ENCODE peak calls at places on chromosomes 13 and 19, in eight cellular contexts. One of them, this sample, is unnamed. For H3K4me1, the result is how much of the 10 kb centered on the place peaks cover.

GRCh38 chr13:28478127-28478526 is 16.8 kb downstream of the FLT1 start:
- DNase-seq in cardiac muscle cell: no peak
- DNase-seq in left lung: no peak
- DNase-seq in psoas muscle: no peak
- DNase-seq in gastrocnemius medialis: no peak
- DNase-seq in esophagus squamous epithelium: no peak
- DNase-seq in stomach: no peak
- DNase-seq in Peyer's patch: no peak
- DNase-seq in this sample: no peak

GRCh38 chr19:56350416-56351045 is 35.9 kb upstream of the ZSCAN5A start:
- DNase-seq in cardiac muscle cell: peak
- DNase-seq in left lung: no peak
- DNase-seq in psoas muscle: no peak
- DNase-seq in gastrocnemius medialis: no peak
- DNase-seq in esophagus squamous epithelium: no peak
- DNase-seq in stomach: peak
- DNase-seq in Peyer's patch: peak
- DNase-seq in this sample: peak

GRCh38 chr19:38389101-38389925 is 816 bp downstream of the SPRED3 start:
- DNase-seq in cardiac muscle cell: peak
- DNase-seq in left lung: no peak
- DNase-seq in psoas muscle: no peak
- DNase-seq in gastrocnemius medialis: no peak
- DNase-seq in esophagus squamous epithelium: no peak
- DNase-seq in stomach: no peak
- DNase-seq in Peyer's patch: no peak
- DNase-seq in this sample: no peak

GRCh38 chr13:105921711-105922110 is 613.8 kb downstream of the EFNB2 start:
- DNase-seq in cardiac muscle cell: no peak
- DNase-seq in left lung: no peak
- DNase-seq in psoas muscle: no peak
- DNase-seq in gastrocnemius medialis: no peak
- DNase-seq in esophagus squamous epithelium: no peak
- DNase-seq in stomach: no peak
- DNase-seq in Peyer's patch: peak
- DNase-seq in this sample: no peak

GRCh38 chr19:51477343-51477742 is 996 bp upstream of the CEACAM18 start:
- DNase-seq in cardiac muscle cell: no peak
- DNase-seq in left lung: no peak
- DNase-seq in psoas muscle: no peak
- DNase-seq in gastrocnemius medialis: no peak
- DNase-seq in esophagus squamous epithelium: no peak
- DNase-seq in stomach: no peak
- DNase-seq in Peyer's patch: no peak
- DNase-seq in this sample: no peak

GRCh38 chr13:59391696-59392095 is 772.0 kb downstream of the DIAPH3 start:
- DNase-seq in cardiac muscle cell: peak
- DNase-seq in left lung: peak
- DNase-seq in psoas muscle: no peak
- DNase-seq in gastrocnemius medialis: no peak
- DNase-seq in esophagus squamous epithelium: no peak
- DNase-seq in stomach: peak
- DNase-seq in Peyer's patch: peak
- DNase-seq in this sample: peak

GRCh38 chr19:5131031-5131865 is 162.3 kb downstream of the KDM4B start:
- DNase-seq in cardiac muscle cell: no peak
- DNase-seq in left lung: no peak
- DNase-seq in psoas muscle: no peak
- DNase-seq in gastrocnemius medialis: no peak
- DNase-seq in esophagus squamous epithelium: no peak
- DNase-seq in stomach: no peak
- DNase-seq in Peyer's patch: peak
- DNase-seq in this sample: no peak

GRCh38 chr13:100855151-100855550 is 180.6 kb upstream of the TMTC4 start:
- DNase-seq in cardiac muscle cell: no peak
- DNase-seq in left lung: no peak
- DNase-seq in psoas muscle: no peak
- DNase-seq in gastrocnemius medialis: no peak
- DNase-seq in esophagus squamous epithelium: no peak
- DNase-seq in stomach: no peak
- DNase-seq in Peyer's patch: no peak
- DNase-seq in this sample: no peak

GRCh38 chr19:1407662-1408299 is 395 bp downstream of the DAZAP1 start:
- DNase-seq in cardiac muscle cell: no peak
- DNase-seq in left lung: no peak
- DNase-seq in psoas muscle: peak
- DNase-seq in gastrocnemius medialis: no peak
- DNase-seq in esophagus squamous epithelium: no peak
- DNase-seq in stomach: no peak
- DNase-seq in Peyer's patch: peak
- DNase-seq in this sample: peak

GRCh38 chr19:4208385-4209094 is 20.8 kb upstream of the EBI3 start:
- DNase-seq in cardiac muscle cell: peak
- DNase-seq in left lung: no peak
- DNase-seq in psoas muscle: no peak
- DNase-seq in gastrocnemius medialis: no peak
- DNase-seq in esophagus squamous epithelium: no peak
- DNase-seq in stomach: no peak
- DNase-seq in Peyer's patch: peak
- DNase-seq in this sample: no peak

GRCh38 chr19:31392514-31392913 is 43.3 kb upstream of the TSHZ3 start:
- DNase-seq in cardiac muscle cell: peak
- DNase-seq in left lung: no peak
- DNase-seq in psoas muscle: no peak
- DNase-seq in gastrocnemius medialis: no peak
- DNase-seq in esophagus squamous epithelium: no peak
- DNase-seq in stomach: no peak
- DNase-seq in Peyer's patch: no peak
- DNase-seq in this sample: no peak

GRCh38 chr13:40589285-40590109 is 76.9 kb downstream of the FOXO1 start:
- DNase-seq in cardiac muscle cell: peak
- DNase-seq in left lung: peak
- DNase-seq in psoas muscle: peak
- DNase-seq in gastrocnemius medialis: peak
- DNase-seq in esophagus squamous epithelium: no peak
- DNase-seq in stomach: no peak
- DNase-seq in Peyer's patch: peak
- DNase-seq in this sample: no peak

GRCh38 chr19:45478454-45479238 is 10.8 kb downstream of the FOSB start:
- DNase-seq in cardiac muscle cell: peak
- DNase-seq in left lung: peak
- DNase-seq in psoas muscle: peak
- DNase-seq in gastrocnemius medialis: peak
- DNase-seq in esophagus squamous epithelium: peak
- DNase-seq in stomach: peak
- DNase-seq in Peyer's patch: peak
- DNase-seq in this sample: peak

GRCh38 chr19:17755977-17756670 is 4.8 kb downstream of the FCHO1 start:
- DNase-seq in cardiac muscle cell: peak
- DNase-seq in left lung: no peak
- DNase-seq in psoas muscle: no peak
- DNase-seq in gastrocnemius medialis: no peak
- DNase-seq in esophagus squamous epithelium: no peak
- DNase-seq in stomach: peak
- DNase-seq in Peyer's patch: peak
- DNase-seq in this sample: peak

GRCh38 chr13:40026741-40027140 is 371.3 kb downstream of the COG6 start:
- DNase-seq in cardiac muscle cell: no peak
- DNase-seq in left lung: no peak
- DNase-seq in psoas muscle: no peak
- DNase-seq in gastrocnemius medialis: no peak
- DNase-seq in esophagus squamous epithelium: no peak
- DNase-seq in stomach: no peak
- DNase-seq in Peyer's patch: no peak
- DNase-seq in this sample: no peak

GRCh38 chr13:28131646-28132045 is 6.7 kb upstream of the PAN3 start:
- DNase-seq in cardiac muscle cell: no peak
- DNase-seq in left lung: no peak
- DNase-seq in psoas muscle: no peak
- DNase-seq in gastrocnemius medialis: no peak
- DNase-seq in esophagus squamous epithelium: no peak
- DNase-seq in stomach: no peak
- DNase-seq in Peyer's patch: no peak
- DNase-seq in this sample: no peak

GRCh38 chr19:3867971-3868769 is 668 bp downstream of the ZFR2 start:
- DNase-seq in cardiac muscle cell: no peak
- DNase-seq in left lung: no peak
- DNase-seq in psoas muscle: no peak
- DNase-seq in gastrocnemius medialis: no peak
- DNase-seq in esophagus squamous epithelium: no peak
- DNase-seq in stomach: no peak
- DNase-seq in Peyer's patch: no peak
- DNase-seq in this sample: no peak

GRCh38 chr19:41106177-41106576 is 8.1 kb upstream of the CYP2F1 start:
- DNase-seq in cardiac muscle cell: no peak
- DNase-seq in left lung: no peak
- DNase-seq in psoas muscle: no peak
- DNase-seq in gastrocnemius medialis: no peak
- DNase-seq in esophagus squamous epithelium: no peak
- DNase-seq in stomach: no peak
- DNase-seq in Peyer's patch: no peak
- DNase-seq in this sample: no peak

GRCh38 chr19:38500450-38500849 is 67.0 kb downstream of the RYR1 start:
- DNase-seq in cardiac muscle cell: no peak
- DNase-seq in left lung: no peak
- DNase-seq in psoas muscle: no peak
- DNase-seq in gastrocnemius medialis: no peak
- DNase-seq in esophagus squamous epithelium: no peak
- DNase-seq in stomach: no peak
- DNase-seq in Peyer's patch: no peak
- DNase-seq in this sample: no peak

GRCh38 chr19:53982611-53983010 is 8.8 kb upstream of the CACNG6 start:
- DNase-seq in cardiac muscle cell: peak
- DNase-seq in left lung: no peak
- DNase-seq in psoas muscle: peak
- DNase-seq in gastrocnemius medialis: peak
- DNase-seq in esophagus squamous epithelium: no peak
- DNase-seq in stomach: peak
- DNase-seq in Peyer's patch: no peak
- DNase-seq in this sample: no peak

DNA sequence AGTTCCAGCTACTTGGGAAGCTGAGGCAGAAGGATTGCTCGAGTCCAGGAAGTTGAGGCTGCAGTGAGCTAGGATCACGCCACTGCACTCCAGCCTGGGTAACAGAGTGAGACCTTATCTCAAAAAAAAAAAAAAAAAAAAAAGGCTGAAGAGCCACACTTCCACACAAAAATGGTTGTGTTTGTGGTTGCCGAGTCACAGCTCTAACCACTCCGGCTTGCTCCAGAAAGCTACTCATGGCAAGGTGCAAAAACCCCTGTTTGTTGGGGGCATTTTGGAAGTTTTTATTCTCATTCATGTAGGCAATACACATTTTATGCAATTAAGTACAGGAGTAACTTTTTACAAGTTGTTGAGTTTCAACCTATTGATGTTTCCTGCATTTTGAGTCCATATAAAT is 93.5 kb downstream of the INSR start:
- DNase-seq in cardiac muscle cell: no peak
- DNase-seq in left lung: no peak
- DNase-seq in psoas muscle: no peak
- DNase-seq in gastrocnemius medialis: no peak
- DNase-seq in esophagus squamous epithelium: no peak
- DNase-seq in stomach: no peak
- DNase-seq in Peyer's patch: no peak
- DNase-seq in this sample: no peak
- H3K4me1 ChIP-seq in cardiac muscle cell: under half
- H3K4me1 ChIP-seq in left lung: under half
- H3K4me1 ChIP-seq in psoas muscle: under half
- H3K4me1 ChIP-seq in gastrocnemius medialis: under half
- H3K4me1 ChIP-seq in esophagus squamous epithelium: under half
- H3K4me1 ChIP-seq in stomach: under half
- H3K4me1 ChIP-seq in Peyer's patch: under half
- H3K4me1 ChIP-seq in this sample: under half

GRCh38 chr19:2722541-2723344 is 1.6 kb upstream of the DIRAS1 start:
- DNase-seq in cardiac muscle cell: peak
- DNase-seq in left lung: peak
- DNase-seq in psoas muscle: peak
- DNase-seq in gastrocnemius medialis: peak
- DNase-seq in esophagus squamous epithelium: no peak
- DNase-seq in stomach: peak
- DNase-seq in Peyer's patch: no peak
- DNase-seq in this sample: no peak
- H3K4me3 ChIP-seq in cardiac muscle cell: no peak
- H3K4me3 ChIP-seq in left lung: no peak
- H3K4me3 ChIP-seq in psoas muscle: no peak
- H3K4me3 ChIP-seq in gastrocnemius medialis: no peak
- H3K4me3 ChIP-seq in esophagus squamous epithelium: no peak
- H3K4me3 ChIP-seq in stomach: no peak
- H3K4me3 ChIP-seq in Peyer's patch: no peak
- H3K4me3 ChIP-seq in this sample: no peak

DNA sequence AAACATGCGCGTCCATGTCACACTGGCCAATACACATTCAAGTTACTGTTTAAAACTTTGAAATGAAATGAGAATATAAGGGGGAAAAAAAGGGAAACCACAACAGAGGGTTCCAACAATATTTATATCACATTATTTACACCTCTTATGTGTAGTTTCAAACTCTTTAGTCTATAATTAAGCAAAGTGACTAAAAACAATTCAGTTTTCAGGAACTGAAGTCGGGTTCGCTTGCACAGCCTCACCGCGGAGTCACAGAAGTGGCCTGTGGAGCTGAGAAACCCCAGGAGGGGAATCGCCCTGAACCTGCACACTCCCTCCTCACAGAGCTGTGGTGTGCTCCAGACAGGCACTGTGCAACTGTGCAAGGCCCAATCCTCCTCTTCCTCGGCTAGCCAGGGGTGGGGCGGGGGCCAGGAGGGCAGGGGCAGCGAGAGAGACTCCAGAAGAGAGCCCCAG is 75.9 kb downstream of the STK24 start:
- DNase-seq in cardiac muscle cell: no peak
- DNase-seq in left lung: no peak
- DNase-seq in psoas muscle: no peak
- DNase-seq in gastrocnemius medialis: no peak
- DNase-seq in esophagus squamous epithelium: no peak
- DNase-seq in stomach: no peak
- DNase-seq in Peyer's patch: no peak
- DNase-seq in this sample: no peak
- H3K4me1 ChIP-seq in cardiac muscle cell: under half
- H3K4me1 ChIP-seq in left lung: under half
- H3K4me1 ChIP-seq in psoas muscle: under half
- H3K4me1 ChIP-seq in gastrocnemius medialis: half or more
- H3K4me1 ChIP-seq in esophagus squamous epithelium: half or more
- H3K4me1 ChIP-seq in stomach: under half
- H3K4me1 ChIP-seq in Peyer's patch: under half
- H3K4me1 ChIP-seq in this sample: under half

GRCh38 chr13:80096383-80096782 is 244.5 kb downstream of the SPRY2 start:
- DNase-seq in cardiac muscle cell: no peak
- DNase-seq in left lung: no peak
- DNase-seq in psoas muscle: no peak
- DNase-seq in gastrocnemius medialis: no peak
- DNase-seq in esophagus squamous epithelium: no peak
- DNase-seq in stomach: no peak
- DNase-seq in Peyer's patch: no peak
- DNase-seq in this sample: no peak

DNA sequence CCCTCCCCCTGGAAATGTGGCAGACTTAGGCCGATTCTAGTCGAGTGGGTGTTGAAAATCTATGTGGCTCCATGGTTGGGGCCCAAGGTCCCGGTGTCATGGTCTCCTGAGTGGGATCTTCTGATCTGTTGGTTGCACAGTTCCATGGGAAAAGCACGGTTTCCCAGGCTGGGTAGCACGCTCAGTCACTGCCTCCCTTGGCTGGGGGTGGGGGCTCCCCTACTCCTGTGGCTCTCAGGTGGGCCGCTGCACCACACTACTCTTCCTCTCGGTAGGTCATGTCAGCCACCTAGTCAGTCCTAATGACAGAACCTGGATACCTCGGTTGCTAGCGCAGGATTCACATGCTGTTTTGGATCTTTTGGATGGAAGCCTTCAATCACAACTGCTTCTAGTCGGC is 247.0 kb downstream of the SPRY2 start:
- DNase-seq in cardiac muscle cell: no peak
- DNase-seq in left lung: no peak
- DNase-seq in psoas muscle: no peak
- DNase-seq in gastrocnemius medialis: no peak
- DNase-seq in esophagus squamous epithelium: no peak
- DNase-seq in stomach: no peak
- DNase-seq in Peyer's patch: no peak
- DNase-seq in this sample: no peak
- H3K4me3 ChIP-seq in cardiac muscle cell: no peak
- H3K4me3 ChIP-seq in left lung: no peak
- H3K4me3 ChIP-seq in psoas muscle: no peak
- H3K4me3 ChIP-seq in gastrocnemius medialis: no peak
- H3K4me3 ChIP-seq in esophagus squamous epithelium: no peak
- H3K4me3 ChIP-seq in stomach: no peak
- H3K4me3 ChIP-seq in Peyer's patch: no peak
- H3K4me3 ChIP-seq in this sample: no peak

This sample was measured in CD8-positive, alpha-beta memory T cell.